ENCODE peak calls at places on chromosomes 4 and X, in six cellular contexts. One of them, this sample, is unnamed.

GRCh38 chr4:166014411-166014810 is 141.4 kb downstream of the TLL1 start:
- DNase-seq in DMS 273 treated with DMSO at 0.1 percent for 48 hours: no peak
- DNase-seq in right lobe of liver: no peak
- DNase-seq in endothelial cell: no peak
- DNase-seq in stimulated activated CD8-positive, alpha-beta memory T cell treated with anti-CD3 and anti-CD28 coated beads, Interleukin-7, amount 100 ng/mL, for 4 hours: no peak
- DNase-seq in kidney tubule cell: peak; percentile 23
- DNase-seq in this sample: no peak

GRCh38 chrX:3717742-3718420 is 4.4 kb upstream of the PRKX start:
- DNase-seq in stimulated activated CD8-positive, alpha-beta memory T cell treated with anti-CD3 and anti-CD28 coated beads, Interleukin-7, amount 100 ng/mL, for 4 hours: no peak
- DNase-seq in endothelial cell: no peak
- DNase-seq in right lobe of liver: no peak
- DNase-seq in DMS 273 treated with DMSO at 0.1 percent for 48 hours: no peak
- DNase-seq in kidney tubule cell: no peak
- DNase-seq in this sample: no peak

GRCh38 chr4:791866-792630 is 33.9 kb downstream of the CPLX1 start:
- DNase-seq in stimulated activated CD8-positive, alpha-beta memory T cell treated with anti-CD3 and anti-CD28 coated beads, Interleukin-7, amount 100 ng/mL, for 4 hours: no peak
- DNase-seq in right lobe of liver: peak; percentile 44
- DNase-seq in DMS 273 treated with DMSO at 0.1 percent for 48 hours: no peak
- DNase-seq in kidney tubule cell: peak; percentile 38
- DNase-seq in endothelial cell: no peak
- DNase-seq in this sample: no peak

GRCh38 chr4:103429283-103429682 is 231.1 kb upstream of the CENPE start:
- DNase-seq in right lobe of liver: no peak
- DNase-seq in DMS 273 treated with DMSO at 0.1 percent for 48 hours: no peak
- DNase-seq in kidney tubule cell: no peak
- DNase-seq in stimulated activated CD8-positive, alpha-beta memory T cell treated with anti-CD3 and anti-CD28 coated beads, Interleukin-7, amount 100 ng/mL, for 4 hours: no peak
- DNase-seq in endothelial cell: peak; percentile 16
- DNase-seq in this sample: no peak

GRCh38 chr4:80446664-80447063 is 111.1 kb downstream of the CFAP299 start:
- DNase-seq in kidney tubule cell: peak; percentile 87
- DNase-seq in right lobe of liver: no peak
- DNase-seq in DMS 273 treated with DMSO at 0.1 percent for 48 hours: no peak
- DNase-seq in stimulated activated CD8-positive, alpha-beta memory T cell treated with anti-CD3 and anti-CD28 coated beads, Interleukin-7, amount 100 ng/mL, for 4 hours: no peak
- DNase-seq in endothelial cell: no peak
- DNase-seq in this sample: no peak

GRCh38 chr4:84673475-84674230 is 90.7 kb downstream of the CDS1 start:
- DNase-seq in stimulated activated CD8-positive, alpha-beta memory T cell treated with anti-CD3 and anti-CD28 coated beads, Interleukin-7, amount 100 ng/mL, for 4 hours: no peak
- DNase-seq in endothelial cell: no peak
- DNase-seq in right lobe of liver: no peak
- DNase-seq in kidney tubule cell: peak; percentile 88
- DNase-seq in DMS 273 treated with DMSO at 0.1 percent for 48 hours: no peak
- DNase-seq in this sample: peak; percentile 75

GRCh38 chr4:176778063-176778462 is 14.7 kb downstream of the VEGFC start:
- DNase-seq in right lobe of liver: no peak
- DNase-seq in kidney tubule cell: peak; percentile 59
- DNase-seq in DMS 273 treated with DMSO at 0.1 percent for 48 hours: no peak
- DNase-seq in endothelial cell: no peak
- DNase-seq in stimulated activated CD8-positive, alpha-beta memory T cell treated with anti-CD3 and anti-CD28 coated beads, Interleukin-7, amount 100 ng/mL, for 4 hours: no peak
- DNase-seq in this sample: no peak

GRCh38 chr4:8494983-8495548 is 54.5 kb downstream of the TRMT44 start:
- DNase-seq in right lobe of liver: no peak
- DNase-seq in kidney tubule cell: no peak
- DNase-seq in stimulated activated CD8-positive, alpha-beta memory T cell treated with anti-CD3 and anti-CD28 coated beads, Interleukin-7, amount 100 ng/mL, for 4 hours: no peak
- DNase-seq in DMS 273 treated with DMSO at 0.1 percent for 48 hours: no peak
- DNase-seq in endothelial cell: no peak
- DNase-seq in this sample: no peak

GRCh38 chr4:148834804-148835598 is 392.8 kb upstream of the NR3C2 start:
- DNase-seq in DMS 273 treated with DMSO at 0.1 percent for 48 hours: no peak
- DNase-seq in stimulated activated CD8-positive, alpha-beta memory T cell treated with anti-CD3 and anti-CD28 coated beads, Interleukin-7, amount 100 ng/mL, for 4 hours: no peak
- DNase-seq in right lobe of liver: no peak
- DNase-seq in kidney tubule cell: peak; percentile 87
- DNase-seq in endothelial cell: no peak
- DNase-seq in this sample: no peak

GRCh38 chr4:138798404-138798803 is 217.2 kb upstream of the NOCT start:
- DNase-seq in stimulated activated CD8-positive, alpha-beta memory T cell treated with anti-CD3 and anti-CD28 coated beads, Interleukin-7, amount 100 ng/mL, for 4 hours: no peak
- DNase-seq in right lobe of liver: no peak
- DNase-seq in kidney tubule cell: no peak
- DNase-seq in DMS 273 treated with DMSO at 0.1 percent for 48 hours: no peak
- DNase-seq in endothelial cell: no peak
- DNase-seq in this sample: no peak

GRCh38 chr4:6768539-6768905 is 14.0 kb upstream of the KIAA0232 start:
- DNase-seq in endothelial cell: no peak
- DNase-seq in stimulated activated CD8-positive, alpha-beta memory T cell treated with anti-CD3 and anti-CD28 coated beads, Interleukin-7, amount 100 ng/mL, for 4 hours: no peak
- DNase-seq in right lobe of liver: no peak
- DNase-seq in DMS 273 treated with DMSO at 0.1 percent for 48 hours: no peak
- DNase-seq in kidney tubule cell: peak; percentile 52
- DNase-seq in this sample: no peak

GRCh38 chr4:96247096-96247495 is 407.2 kb downstream of the PDHA2 start:
- DNase-seq in kidney tubule cell: no peak
- DNase-seq in stimulated activated CD8-positive, alpha-beta memory T cell treated with anti-CD3 and anti-CD28 coated beads, Interleukin-7, amount 100 ng/mL, for 4 hours: no peak
- DNase-seq in endothelial cell: no peak
- DNase-seq in DMS 273 treated with DMSO at 0.1 percent for 48 hours: no peak
- DNase-seq in right lobe of liver: no peak
- DNase-seq in this sample: no peak

GRCh38 chr4:123554819-123555499 is 158.4 kb downstream of the SPRY1 start:
- DNase-seq in endothelial cell: no peak
- DNase-seq in stimulated activated CD8-positive, alpha-beta memory T cell treated with anti-CD3 and anti-CD28 coated beads, Interleukin-7, amount 100 ng/mL, for 4 hours: no peak
- DNase-seq in DMS 273 treated with DMSO at 0.1 percent for 48 hours: no peak
- DNase-seq in kidney tubule cell: no peak
- DNase-seq in right lobe of liver: no peak
- DNase-seq in this sample: no peak

This sample was measured in RCC 7860.